ENCODE peak calls at places on chromosomes 3 and 15, in five cellular contexts. One of them, this sample, is unnamed.

GRCh38 chr3:65902304-65902793 is 136.4 kb downstream of the MAGI1 start:
- DNase-seq in CD4-positive, alpha-beta T cell: no peak
- DNase-seq in activated gamma-delta T cell treated with Interleukin-2 at 50 U/mL for 16 hours: no peak
- DNase-seq in H4: no peak
- DNase-seq in substantia nigra: no peak
- DNase-seq in this sample: no peak

GRCh38 chr3:132874701-132875100 is 152.5 kb upstream of the NPHP3 start:
- DNase-seq in CD4-positive, alpha-beta T cell: no peak
- DNase-seq in activated gamma-delta T cell treated with Interleukin-2 at 50 U/mL for 16 hours: no peak
- DNase-seq in H4: no peak
- DNase-seq in substantia nigra: no peak
- DNase-seq in this sample: no peak

GRCh38 chr3:170429050-170429449 is 10.4 kb downstream of the CLDN11 start:
- DNase-seq in CD4-positive, alpha-beta T cell: no peak
- DNase-seq in activated gamma-delta T cell treated with Interleukin-2 at 50 U/mL for 16 hours: no peak
- DNase-seq in H4: peak; percentile 77
- DNase-seq in substantia nigra: no peak
- DNase-seq in this sample: no peak

GRCh38 chr3:37498126-37499039 is 324.0 kb upstream of the LRRFIP2 start:
- DNase-seq in CD4-positive, alpha-beta T cell: no peak
- DNase-seq in activated gamma-delta T cell treated with Interleukin-2 at 50 U/mL for 16 hours: no peak
- DNase-seq in H4: no peak
- DNase-seq in substantia nigra: no peak
- DNase-seq in this sample: no peak

GRCh38 chr15:70048578-70048977 is 49.1 kb downstream of the TLE3 start:
- DNase-seq in CD4-positive, alpha-beta T cell: no peak
- DNase-seq in activated gamma-delta T cell treated with Interleukin-2 at 50 U/mL for 16 hours: no peak
- DNase-seq in H4: no peak
- DNase-seq in substantia nigra: no peak
- DNase-seq in this sample: no peak

GRCh38 chr3:122355612-122356011 is 27.4 kb downstream of the MIX23 start:
- DNase-seq in CD4-positive, alpha-beta T cell: no peak
- DNase-seq in activated gamma-delta T cell treated with Interleukin-2 at 50 U/mL for 16 hours: no peak
- DNase-seq in H4: no peak
- DNase-seq in substantia nigra: no peak
- DNase-seq in this sample: no peak

GRCh38 chr3:30245805-30246622 is 360.4 kb upstream of the TGFBR2 start:
- DNase-seq in CD4-positive, alpha-beta T cell: no peak
- DNase-seq in activated gamma-delta T cell treated with Interleukin-2 at 50 U/mL for 16 hours: no peak
- DNase-seq in H4: no peak
- DNase-seq in substantia nigra: no peak
- DNase-seq in this sample: no peak

GRCh38 chr3:152315623-152316022 is 46.9 kb downstream of the MBNL1 start:
- DNase-seq in CD4-positive, alpha-beta T cell: no peak
- DNase-seq in activated gamma-delta T cell treated with Interleukin-2 at 50 U/mL for 16 hours: no peak
- DNase-seq in H4: no peak
- DNase-seq in substantia nigra: no peak
- DNase-seq in this sample: no peak

GRCh38 chr3:104596551-104596950 is 770.2 kb upstream of the ALCAM start:
- DNase-seq in CD4-positive, alpha-beta T cell: no peak
- DNase-seq in activated gamma-delta T cell treated with Interleukin-2 at 50 U/mL for 16 hours: no peak
- DNase-seq in H4: peak; percentile 59
- DNase-seq in substantia nigra: no peak
- DNase-seq in this sample: no peak

GRCh38 chr3:166444756-166445155 is 607.5 kb upstream of the BCHE start:
- DNase-seq in CD4-positive, alpha-beta T cell: no peak
- DNase-seq in activated gamma-delta T cell treated with Interleukin-2 at 50 U/mL for 16 hours: no peak
- DNase-seq in H4: peak; percentile 16
- DNase-seq in substantia nigra: no peak
- DNase-seq in this sample: no peak